ENCODE peak calls at places on chromosome 14, in six cellular contexts. One of them, this sample, is unnamed.

GRCh38 chr14:90517431-90517841 is 120.6 kb downstream of the CALM1 start:
- DNase-seq in tibial nerve: no peak
- DNase-seq in effector CD8-positive, alpha-beta T cell: no peak
- DNase-seq in hepatocyte: peak; percentile 67
- DNase-seq in neuronal stem cell: no peak
- DNase-seq in frontal cortex: no peak
- DNase-seq in this sample: no peak

GRCh38 chr14:55794655-55795583 is 214.9 kb downstream of the KTN1 start:
- DNase-seq in hepatocyte: peak; percentile 53
- DNase-seq in tibial nerve: no peak
- DNase-seq in neuronal stem cell: no peak
- DNase-seq in frontal cortex: no peak
- DNase-seq in effector CD8-positive, alpha-beta T cell: no peak
- DNase-seq in this sample: no peak

GRCh38 chr14:68781161-68782021 is 11.5 kb downstream of the ZFP36L1 start:
- DNase-seq in frontal cortex: no peak
- DNase-seq in effector CD8-positive, alpha-beta T cell: no peak
- DNase-seq in hepatocyte: peak; percentile 48
- DNase-seq in neuronal stem cell: no peak
- DNase-seq in tibial nerve: no peak
- DNase-seq in this sample: no peak

GRCh38 chr14:100587763-100588411 is 670 bp upstream of the BEGAIN start:
- DNase-seq in hepatocyte: no peak
- DNase-seq in neuronal stem cell: no peak
- DNase-seq in frontal cortex: no peak
- DNase-seq in effector CD8-positive, alpha-beta T cell: no peak
- DNase-seq in tibial nerve: no peak
- DNase-seq in this sample: no peak

GRCh38 chr14:76771432-76771980 is 10.2 kb downstream of the VASH1 start:
- DNase-seq in tibial nerve: no peak
- DNase-seq in hepatocyte: no peak
- DNase-seq in neuronal stem cell: no peak
- DNase-seq in effector CD8-positive, alpha-beta T cell: no peak
- DNase-seq in frontal cortex: no peak
- DNase-seq in this sample: no peak

GRCh38 chr14:19878029-19878642 is 3.2 kb downstream of the OR4K2 start:
- DNase-seq in neuronal stem cell: no peak
- DNase-seq in frontal cortex: no peak
- DNase-seq in effector CD8-positive, alpha-beta T cell: no peak
- DNase-seq in tibial nerve: no peak
- DNase-seq in hepatocyte: no peak
- DNase-seq in this sample: no peak

GRCh38 chr14:53384073-53384472 is 230.9 kb upstream of the DDHD1 start:
- DNase-seq in frontal cortex: no peak
- DNase-seq in hepatocyte: no peak
- DNase-seq in neuronal stem cell: no peak
- DNase-seq in effector CD8-positive, alpha-beta T cell: no peak
- DNase-seq in tibial nerve: no peak
- DNase-seq in this sample: no peak

GRCh38 chr14:31465113-31465512 is 7.8 kb upstream of the DTD2 start:
- DNase-seq in frontal cortex: no peak
- DNase-seq in neuronal stem cell: no peak
- DNase-seq in effector CD8-positive, alpha-beta T cell: no peak
- DNase-seq in hepatocyte: no peak
- DNase-seq in tibial nerve: no peak
- DNase-seq in this sample: no peak

GRCh38 chr14:96268426-96269358 is 12.7 kb downstream of the BDKRB1 start:
- DNase-seq in hepatocyte: peak; percentile 81
- DNase-seq in frontal cortex: no peak
- DNase-seq in tibial nerve: peak; percentile 32
- DNase-seq in neuronal stem cell: no peak
- DNase-seq in effector CD8-positive, alpha-beta T cell: no peak
- DNase-seq in this sample: no peak

GRCh38 chr14:87133073-87133815 is 859.7 kb downstream of the GALC start:
- DNase-seq in tibial nerve: no peak
- DNase-seq in hepatocyte: peak; percentile 20
- DNase-seq in neuronal stem cell: no peak
- DNase-seq in effector CD8-positive, alpha-beta T cell: no peak
- DNase-seq in frontal cortex: no peak
- DNase-seq in this sample: no peak

GRCh38 chr14:65849558-65849957 is 437.0 kb downstream of the FUT8 start:
- DNase-seq in tibial nerve: no peak
- DNase-seq in effector CD8-positive, alpha-beta T cell: no peak
- DNase-seq in neuronal stem cell: peak; percentile 75
- DNase-seq in frontal cortex: no peak
- DNase-seq in hepatocyte: no peak
- DNase-seq in this sample: no peak

GRCh38 chr14:101535232-101535631 is 26.1 kb upstream of the DIO3 start:
- DNase-seq in neuronal stem cell: no peak
- DNase-seq in hepatocyte: peak; percentile 52
- DNase-seq in frontal cortex: no peak
- DNase-seq in effector CD8-positive, alpha-beta T cell: no peak
- DNase-seq in tibial nerve: no peak
- DNase-seq in this sample: no peak

GRCh38 chr14:52049721-52050588 is 18.9 kb downstream of the NID2 start:
- DNase-seq in hepatocyte: peak; percentile 42
- DNase-seq in neuronal stem cell: no peak
- DNase-seq in effector CD8-positive, alpha-beta T cell: no peak
- DNase-seq in frontal cortex: no peak
- DNase-seq in tibial nerve: no peak
- DNase-seq in this sample: no peak

GRCh38 chr14:88029500-88029899 is 24.6 kb downstream of the GPR65 start:
- DNase-seq in neuronal stem cell: no peak
- DNase-seq in tibial nerve: no peak
- DNase-seq in effector CD8-positive, alpha-beta T cell: no peak
- DNase-seq in frontal cortex: no peak
- DNase-seq in hepatocyte: no peak
- DNase-seq in this sample: no peak

GRCh38 chr14:103292426-103293374 is 41.3 kb upstream of the EIF5 start:
- DNase-seq in frontal cortex: peak; percentile 83
- DNase-seq in hepatocyte: peak; percentile 86
- DNase-seq in tibial nerve: peak; percentile 67
- DNase-seq in neuronal stem cell: peak; percentile 73
- DNase-seq in effector CD8-positive, alpha-beta T cell: peak; percentile 43
- DNase-seq in this sample: peak; percentile 27

GRCh38 chr14:59229653-59230406 is 41.4 kb downstream of the DAAM1 start:
- DNase-seq in effector CD8-positive, alpha-beta T cell: no peak
- DNase-seq in neuronal stem cell: no peak
- DNase-seq in hepatocyte: no peak
- DNase-seq in tibial nerve: no peak
- DNase-seq in frontal cortex: no peak
- DNase-seq in this sample: no peak

GRCh38 chr14:20610002-20610765 is 19.0 kb upstream of the RNASE12 start:
- DNase-seq in tibial nerve: peak; percentile 64
- DNase-seq in frontal cortex: peak; percentile 61
- DNase-seq in hepatocyte: peak; percentile 83
- DNase-seq in neuronal stem cell: no peak
- DNase-seq in effector CD8-positive, alpha-beta T cell: peak; percentile 62
- DNase-seq in this sample: peak; percentile 30

GRCh38 chr14:52850520-52850919 is 59.1 kb upstream of the GNPNAT1 start:
- DNase-seq in neuronal stem cell: no peak
- DNase-seq in tibial nerve: no peak
- DNase-seq in effector CD8-positive, alpha-beta T cell: no peak
- DNase-seq in hepatocyte: no peak
- DNase-seq in frontal cortex: no peak
- DNase-seq in this sample: no peak

This sample was measured in hypothalamus.